ENCODE peak calls at places on chromosomes 2 and 18, in six cellular contexts. T is ascending aorta, E is fibroblast of lung, F is hepatocyte, Z is IMR-90, X is uterus. V is an unnamed sample.

GRCh38 chr2:215396595-215397313 is 39.1 kb downstream of the FN1 start:
- DNase-seq in Z (peak; percentile 82), X (no peak), F (no peak), E (peak; percentile 66), T (no peak), V (peak; percentile 84)

GRCh38 chr18:63161032-63161727 is 158.4 kb downstream of the BCL2 start:
- DNase-seq in X (no peak), F (no peak), T (no peak), Z (no peak), E (peak; percentile 1), V (no peak)

GRCh38 chr2:8525582-8526402 is 156.1 kb upstream of the ID2 start:
- DNase-seq in E (peak; percentile 63), X (peak; percentile 53), Z (peak; percentile 12), F (peak; percentile 83), T (peak; percentile 80), V (peak; percentile 71)

GRCh38 chr2:227115761-227116160 is 48.2 kb downstream of the COL4A4 start:
- DNase-seq in E (no peak), Z (peak; percentile 42), F (no peak), T (no peak), X (no peak), V (no peak)

GRCh38 chr2:16693854-16694253 is 28.2 kb upstream of the CYRIA start:
- DNase-seq in F (no peak), X (no peak), E (no peak), Z (no peak), T (no peak), V (no peak)

GRCh38 chr2:173048530-173048900 is 27.1 kb upstream of the MAP3K20 start:
- DNase-seq in Z (no peak), E (no peak), T (no peak), F (peak; percentile 25), X (no peak), V (no peak)

GRCh38 chr2:124524155-124524910 is 499.2 kb downstream of the CNTNAP5 start:
- DNase-seq in E (no peak), T (no peak), Z (no peak), X (no peak), F (no peak), V (no peak)

GRCh38 chr2:105373895-105374401 is 24.9 kb downstream of the FHL2 start:
- DNase-seq in E (no peak), X (no peak), F (no peak), T (peak; percentile 39), Z (no peak), V (no peak)

GRCh38 chr18:12155996-12156395 is 62.4 kb downstream of the ANKRD62 start:
- DNase-seq in T (no peak), X (no peak), F (no peak), E (no peak), Z (no peak), V (no peak)

GRCh38 chr2:231800493-231801091 is 14.3 kb downstream of the COPS7B start:
- DNase-seq in Z (peak; percentile 29), F (peak; percentile 51), X (no peak), T (no peak), E (peak; percentile 17), V (peak; percentile 42)

GRCh38 chr2:128535928-128536327 is 217.3 kb upstream of the HS6ST1 start:
- DNase-seq in X (no peak), E (peak; percentile 93), T (no peak), F (no peak), Z (peak; percentile 94), V (no peak)

GRCh38 chr2:15580451-15580850 is 11.2 kb upstream of the DDX1 start:
- DNase-seq in E (no peak), X (no peak), Z (no peak), T (no peak), F (no peak), V (no peak)

GRCh38 chr2:222884114-222884764 is 23.4 kb downstream of the ACSL3 start:
- DNase-seq in T (no peak), E (no peak), X (no peak), F (no peak), Z (no peak), V (peak; percentile 61)

GRCh38 chr2:156329922-156330726 is 2.4 kb downstream of the NR4A2 start:
- DNase-seq in E (no peak), T (no peak), Z (no peak), F (no peak), X (no peak), V (no peak)

GRCh38 chr2:97840198-97840597 is 126.8 kb downstream of the ZAP70 start:
- DNase-seq in F (no peak), E (no peak), T (no peak), Z (no peak), X (no peak), V (no peak)

GRCh38 chr18:48781041-48781989 is 169.4 kb downstream of the SMAD7 start:
- DNase-seq in X (peak; percentile 68), T (peak; percentile 96), Z (peak; percentile 39), E (peak; percentile 67), F (peak; percentile 92), V (peak; percentile 96)

GRCh38 chr2:168189835-168190426 is 57.5 kb downstream of the STK39 start:
- DNase-seq in X (no peak), Z (peak; percentile 84), F (peak; percentile 34), T (no peak), E (peak; percentile 88), V (no peak)
- H3K4me1 ChIP-seq in X (no peaks in the 10 kb centered on the region), Z (peaks cover 15% of the 10 kb centered on the region), F (peaks cover 23% of the 10 kb centered on the region), T (no peaks in the 10 kb centered on the region), E (peaks cover 8% of the 10 kb centered on the region), V (peaks cover 63% of the 10 kb centered on the region)

DNA sequence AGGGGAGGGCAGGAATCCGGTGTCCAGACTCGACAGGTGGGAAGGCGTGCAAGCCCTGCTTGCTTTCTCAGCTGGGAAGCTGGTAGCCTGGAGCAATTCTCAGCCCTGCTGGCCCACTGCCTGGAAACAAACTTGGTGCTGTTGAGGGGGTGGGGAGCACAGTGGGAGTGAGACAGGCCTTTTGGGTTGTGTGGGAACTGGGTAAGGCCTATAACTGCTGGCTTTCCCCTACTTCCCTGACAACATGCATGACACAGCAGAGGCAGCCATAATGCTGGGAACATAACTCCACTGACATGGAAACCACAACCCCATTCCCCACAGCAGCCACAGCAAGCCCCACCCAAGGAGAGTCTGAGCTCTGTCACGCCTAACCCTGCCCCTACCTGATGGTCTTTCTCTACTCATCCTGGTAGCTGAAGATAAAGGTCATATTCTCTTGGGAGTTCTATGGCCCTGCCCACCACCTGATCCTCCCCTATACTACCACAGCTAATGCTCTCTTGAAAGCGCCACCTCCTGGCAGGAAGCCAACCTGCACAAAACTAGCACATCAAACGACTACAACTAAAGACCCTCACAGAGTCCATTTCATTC is 122.9 kb upstream of the ACVR1C start:
- DNase-seq in T (no peak), F (no peak), X (no peak), Z (peak; percentile 57), E (peak; percentile 77), V (no peak)
- TF ChIP-seq CTCF in T (no peak), F (no peak), X (no peak), Z (no peak), E (no peak), V (no peak)

GRCh38 chr2:177076636-177077179 is 135.9 kb upstream of the HNRNPA3 start:
- DNase-seq in F (no peak), X (no peak), T (no peak), E (no peak), Z (no peak), V (no peak)
- H3K4me1 ChIP-seq in F (no peaks in the 10 kb centered on the region), X (no peaks in the 10 kb centered on the region), T (no peaks in the 10 kb centered on the region), E (no peaks in the 10 kb centered on the region), Z (no peaks in the 10 kb centered on the region), V (no peaks in the 10 kb centered on the region)

DNA sequence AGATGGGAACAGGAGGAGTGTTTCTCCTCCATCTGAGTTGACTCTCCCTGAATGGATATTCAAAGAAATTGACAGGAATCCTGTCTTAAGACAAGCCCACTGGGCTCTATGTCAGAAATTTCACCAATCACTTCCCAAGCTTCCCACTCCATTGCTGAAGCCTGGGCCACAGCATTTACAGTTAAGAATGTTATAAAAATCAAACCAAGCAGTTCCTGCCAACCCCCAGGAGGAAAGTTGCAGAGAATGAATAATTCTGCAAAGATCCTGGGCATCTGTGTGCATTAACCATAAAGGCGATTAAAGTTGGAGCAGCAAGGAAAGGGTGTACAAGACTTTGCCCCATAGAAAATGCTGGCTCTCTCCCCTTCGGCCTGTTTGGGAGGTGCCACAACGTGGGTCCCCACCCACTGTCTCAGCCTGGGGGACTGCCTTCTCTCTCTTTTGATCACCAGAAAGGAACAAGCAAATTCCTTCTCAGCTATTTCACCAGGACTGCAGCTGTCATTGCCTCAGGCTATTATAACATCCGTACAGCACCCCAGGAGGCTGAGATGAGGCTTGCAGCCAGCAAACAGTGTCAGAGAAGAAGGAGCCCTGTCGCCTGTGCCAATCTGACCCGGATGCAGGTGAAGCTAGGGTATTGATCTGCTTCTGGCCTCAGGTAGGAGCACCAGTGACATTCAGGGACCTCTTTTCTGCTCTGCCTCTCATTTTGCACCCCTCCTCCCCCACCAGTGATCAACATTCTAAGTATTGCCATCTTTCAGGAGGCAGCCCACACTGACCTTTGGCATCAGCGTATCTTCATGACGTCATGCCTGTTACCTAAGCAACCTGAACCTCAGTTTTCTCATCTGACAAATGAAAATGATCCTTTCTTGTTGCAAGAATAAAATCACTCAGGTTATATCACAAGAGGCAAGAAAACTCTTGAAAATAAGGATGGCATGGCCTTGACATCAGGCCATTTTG is 219.0 kb downstream of the SH3BP4 start:
- DNase-seq in Z (peak; percentile 60), F (peak; percentile 58), E (peak; percentile 54), T (no peak), X (no peak), V (peak; percentile 27)
- TF ChIP-seq CTCF in Z (peak; percentile 25), F (peak; percentile 25), E (peak; percentile 38), T (no peak), X (no peak), V (peak; percentile 43)

DNA sequence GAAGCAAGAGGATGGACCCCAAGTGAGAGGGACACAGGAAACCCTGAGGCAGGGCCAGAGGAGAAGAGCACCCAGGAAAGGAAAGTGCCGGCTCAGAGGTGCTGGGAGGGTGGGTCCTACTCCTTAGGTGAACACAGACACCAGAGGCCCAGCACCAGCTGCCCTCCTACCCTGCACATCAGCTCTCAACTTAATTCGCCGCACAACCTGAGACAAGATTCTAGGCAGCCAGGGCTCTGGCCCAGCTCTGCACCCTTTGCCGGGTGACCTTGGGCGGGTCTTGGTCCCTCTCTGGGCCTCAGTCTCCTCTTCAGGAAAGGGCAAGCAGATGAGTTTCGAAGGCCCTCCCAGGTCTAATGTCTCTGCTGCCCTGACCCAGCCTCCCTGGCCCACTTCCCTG is 28.1 kb downstream of the ZFP36L2 start:
- DNase-seq in T (no peak), Z (no peak), X (no peak), F (no peak), E (no peak), V (no peak)
- H3K4me1 ChIP-seq in T (no peaks in the 10 kb centered on the region), Z (no peaks in the 10 kb centered on the region), X (no peaks in the 10 kb centered on the region), F (peaks cover 37% of the 10 kb centered on the region), E (no peaks in the 10 kb centered on the region), V (peaks cover 26% of the 10 kb centered on the region)

GRCh38 chr2:99652862-99653261 is 163.0 kb upstream of the REV1 start:
- DNase-seq in T (no peak), E (no peak), F (no peak), X (no peak), Z (no peak), V (no peak)
- TF ChIP-seq CTCF in T (no peak), E (no peak), F (no peak), X (no peak), Z (no peak), V (no peak)